ENCODE peak calls at places on chromosomes 3 and 15, in six cellular contexts. Z is GM19239, X is left ventricle myocardium superior, K is SK-N-DZ, S is fibroblast of the aortic adventitia, Q is kidney glomerular epithelial cell. P is an unnamed sample.

GRCh38 chr15:62649793-62650420 is 392.6 kb upstream of the TPM1 start:
- DNase-seq in K (no peak), Z (peak), Q (peak), S (peak), X (peak), P (no peak)

GRCh38 chr3:107690522-107691138 is 167.9 kb downstream of the BBX start:
- DNase-seq in Q (peak), S (peak), Z (no peak), K (peak), X (no peak), P (peak)

GRCh38 chr15:57599299-57599810 is 7.7 kb downstream of the MYZAP start:
- DNase-seq in X (no peak), Q (no peak), K (no peak), Z (no peak), S (no peak), P (no peak)

GRCh38 chr3:132726341-132726823 is 4.2 kb upstream of the NPHP3 start:
- DNase-seq in Z (no peak), Q (peak), X (no peak), S (peak), K (peak), P (peak)

GRCh38 chr3:169813757-169814517 is 1.2 kb upstream of the LRRC34 start:
- DNase-seq in Z (peak), S (no peak), K (peak), Q (no peak), X (peak), P (peak)

GRCh38 chr3:69232447-69232846 is 110.1 kb upstream of the LMOD3 start:
- DNase-seq in Q (peak), K (no peak), S (no peak), X (no peak), Z (no peak), P (no peak)

GRCh38 chr3:151579571-151580270 is 118.9 kb upstream of the IGSF10 start:
- DNase-seq in K (no peak), X (no peak), Z (no peak), Q (peak), S (peak), P (no peak)

GRCh38 chr15:90035095-90035834 is 34.1 kb downstream of the ZNF710 start:
- DNase-seq in X (peak), K (no peak), S (peak), Z (no peak), Q (no peak), P (peak)

GRCh38 chr3:194754091-194754490 is 68.4 kb downstream of the FAM43A start:
- DNase-seq in Q (no peak), K (no peak), X (no peak), S (no peak), Z (no peak), P (no peak)

GRCh38 chr3:4988815-4989648 is 9.8 kb downstream of the BHLHE40 start:
- DNase-seq in K (no peak), Q (no peak), S (peak), X (peak), Z (no peak), P (no peak)

GRCh38 chr3:98556164-98557130 is 24.7 kb downstream of the GPR15 start:
- DNase-seq in Q (no peak), X (no peak), K (no peak), S (peak), Z (no peak), P (no peak)

GRCh38 chr15:76181705-76182107 is 121.9 kb downstream of the TMEM266 start:
- DNase-seq in X (no peak), S (no peak), K (no peak), Z (peak), Q (no peak), P (no peak)

GRCh38 chr3:66233033-66233432 is 12.2 kb downstream of the SLC25A26 start:
- DNase-seq in Z (no peak), K (peak), X (no peak), Q (no peak), S (no peak), P (no peak)

GRCh38 chr3:191959876-191960418 is 499.0 kb downstream of the PYDC2 start:
- DNase-seq in K (no peak), X (no peak), Q (peak), S (no peak), Z (no peak), P (no peak)

GRCh38 chr3:45716790-45717336 is 27.7 kb downstream of the SACM1L start:
- DNase-seq in X (no peak), K (no peak), Z (no peak), Q (no peak), S (no peak), P (peak)

GRCh38 chr3:106333911-106334618 is 465.3 kb upstream of the CBLB start:
- DNase-seq in Q (peak), X (no peak), K (no peak), S (peak), Z (peak), P (peak)

GRCh38 chr3:150407818-150408231 is 273 bp upstream of the TSC22D2 start:
- DNase-seq in S (no peak), Q (peak), X (no peak), Z (no peak), K (no peak), P (no peak)

GRCh38 chr3:160454995-160455394 is 5.4 kb upstream of the TRIM59 start:
- DNase-seq in Q (no peak), Z (no peak), X (no peak), K (no peak), S (no peak), P (no peak)

GRCh38 chr15:44317423-44317822 is 28.9 kb downstream of the GOLM2 start:
- DNase-seq in S (no peak), K (no peak), Z (no peak), Q (no peak), X (no peak), P (no peak)

GRCh38 chr15:73564255-73564654 is 68.9 kb downstream of the NPTN start:
- DNase-seq in K (no peak), S (peak), Z (no peak), Q (no peak), X (no peak), P (peak)

GRCh38 chr3:54538346-54538745 is 389.5 kb downstream of the LRTM1 start:
- DNase-seq in Z (no peak), S (no peak), Q (no peak), K (peak), X (no peak), P (no peak)